ENCODE peak calls at places on chromosomes 13 and 19, in seven cellular contexts. U is CD8-positive, alpha-beta T cell; A is lower lobe of right lung; G is aorta; M is mammary epithelial cell; Z is endodermal cell; P is Peyer's patch. I is an unnamed sample.

GRCh38 chr19:36420961-36421748 is 2.7 kb upstream of the ZFP82 start:
- DNase-seq in G (peak), P (no peak), A (no peak), Z (no peak), M (peak), U (no peak), I (no peak)

GRCh38 chr19:44732235-44733014 is 16.1 kb upstream of the BCL3 start:
- DNase-seq in A (no peak), M (no peak), Z (no peak), G (no peak), P (no peak), U (no peak), I (no peak)

GRCh38 chr13:114049026-114049425 is 75.2 kb upstream of the C13orf46 start:
- DNase-seq in U (peak), P (peak), A (peak), G (no peak), M (no peak), Z (no peak), I (no peak)

GRCh38 chr19:50723069-50723468 is at the start of gene CLEC11A:
- DNase-seq in A (no peak), M (no peak), P (no peak), Z (peak), U (no peak), G (no peak), I (peak)

GRCh38 chr13:38819053-38819452 is 132.2 kb downstream of the FREM2 start:
- DNase-seq in G (no peak), A (no peak), U (no peak), M (peak), Z (no peak), P (no peak), I (no peak)

GRCh38 chr13:48962281-48962680 is 13.4 kb upstream of the FNDC3A start:
- DNase-seq in G (no peak), M (peak), P (no peak), A (no peak), U (no peak), Z (no peak), I (no peak)

GRCh38 chr13:46278474-46278873 is 66.7 kb downstream of the LRRC63 start:
- DNase-seq in G (no peak), M (no peak), P (no peak), A (no peak), Z (peak), U (no peak), I (no peak)

GRCh38 chr19:2478324-2478755 is 2.4 kb downstream of the GADD45B start:
- DNase-seq in A (peak), P (peak), U (peak), Z (peak), G (peak), M (peak), I (peak)

GRCh38 chr13:105291987-105292386 is 1243.5 kb downstream of the EFNB2 start:
- DNase-seq in M (no peak), P (no peak), G (no peak), Z (no peak), U (no peak), A (no peak), I (no peak)

GRCh38 chr13:30116379-30116778 is 191.0 kb downstream of the KATNAL1 start:
- DNase-seq in G (no peak), Z (no peak), M (no peak), P (no peak), A (no peak), U (no peak), I (no peak)

GRCh38 chr13:44331446-44331845 is 42.2 kb upstream of the SERP2 start:
- DNase-seq in M (no peak), U (no peak), G (no peak), Z (no peak), P (no peak), A (no peak), I (no peak)

GRCh38 chr19:15402411-15403150 is 16.2 kb downstream of the AKAP8L start:
- DNase-seq in A (no peak), P (no peak), M (no peak), G (no peak), U (no peak), Z (peak), I (no peak)

GRCh38 chr13:85729296-85729695 is 69.9 kb downstream of the SLITRK6 start:
- DNase-seq in G (no peak), U (no peak), P (no peak), M (peak), A (no peak), Z (no peak), I (no peak)

GRCh38 chr13:40271931-40272775 is 394.3 kb downstream of the FOXO1 start:
- DNase-seq in G (peak), M (peak), U (peak), P (no peak), A (peak), Z (peak), I (peak)

GRCh38 chr19:54162241-54162805 is 2.8 kb upstream of the LENG1 start:
- DNase-seq in U (peak), P (peak), M (peak), Z (peak), G (peak), A (peak), I (peak)

GRCh38 chr19:18160441-18160791 is 7.5 kb downstream of the PIK3R2 start:
- DNase-seq in M (no peak), Z (no peak), U (no peak), A (no peak), G (no peak), P (no peak), I (no peak)
- H3K27ac ChIP-seq in M (no peak), Z (no peak), U (no peak), A (peak), G (no peak), P (no peak), I (peak)

GRCh38 chr13:97257800-97258799 is 36.0 kb downstream of the MBNL2 start:
- DNase-seq in G (peak), M (peak), A (no peak), U (no peak), P (no peak), Z (peak), I (peak)
- H3K27ac ChIP-seq in G (peak), M (peak), A (peak), U (no peak), P (peak), Z (no peak), I (peak)

GRCh38 chr13:74129500-74130144 is 4.6 kb downstream of the KLF12 start:
- DNase-seq in A (no peak), U (peak), Z (no peak), G (no peak), P (peak), M (peak), I (no peak)
- H3K27ac ChIP-seq in A (no peak), U (peak), Z (no peak), G (no peak), P (peak), M (no peak), I (peak)

GRCh38 chr19:1256646-1257474 is 8.5 kb downstream of the MIDN start:
- DNase-seq in G (no peak), Z (no peak), A (no peak), U (no peak), M (no peak), P (no peak), I (no peak)

GRCh38 chr19:1253514-1254080 is 5.2 kb downstream of the MIDN start:
- DNase-seq in M (no peak), U (no peak), G (no peak), A (no peak), Z (no peak), P (no peak), I (no peak)

GRCh38 chr19:1254530-1255185 is 6.3 kb downstream of the MIDN start:
- DNase-seq in M (no peak), A (no peak), P (no peak), Z (no peak), G (no peak), U (no peak), I (no peak)

GRCh38 chr19:1254081-1254527 is 5.7 kb downstream of the MIDN start:
- DNase-seq in G (no peak), P (no peak), U (no peak), A (peak), M (no peak), Z (no peak), I (no peak)

GRCh38 chr19:1255186-1256161 is 7.1 kb downstream of the MIDN start:
- DNase-seq in Z (no peak), G (no peak), A (no peak), P (no peak), U (no peak), M (no peak), I (no peak)
- H3K27ac ChIP-seq in Z (peak), G (no peak), A (peak), P (peak), U (no peak), M (no peak), I (peak)

GRCh38 chr13:26456578-26457119 is 100.8 kb upstream of the WASF3 start:
- DNase-seq in U (no peak), P (no peak), A (no peak), Z (no peak), G (no peak), M (no peak), I (no peak)

GRCh38 chr13:26460652-26461051 is 96.8 kb upstream of the WASF3 start:
- DNase-seq in A (no peak), Z (no peak), U (no peak), G (no peak), M (no peak), P (no peak), I (peak)

GRCh38 chr13:26459276-26460131 is 98.0 kb upstream of the WASF3 start:
- DNase-seq in G (no peak), M (no peak), P (no peak), Z (no peak), U (no peak), A (no peak), I (no peak)

GRCh38 chr13:26457212-26457611 is 100.3 kb upstream of the WASF3 start:
- DNase-seq in P (no peak), G (no peak), A (no peak), M (peak), U (no peak), Z (no peak), I (no peak)

DNA sequence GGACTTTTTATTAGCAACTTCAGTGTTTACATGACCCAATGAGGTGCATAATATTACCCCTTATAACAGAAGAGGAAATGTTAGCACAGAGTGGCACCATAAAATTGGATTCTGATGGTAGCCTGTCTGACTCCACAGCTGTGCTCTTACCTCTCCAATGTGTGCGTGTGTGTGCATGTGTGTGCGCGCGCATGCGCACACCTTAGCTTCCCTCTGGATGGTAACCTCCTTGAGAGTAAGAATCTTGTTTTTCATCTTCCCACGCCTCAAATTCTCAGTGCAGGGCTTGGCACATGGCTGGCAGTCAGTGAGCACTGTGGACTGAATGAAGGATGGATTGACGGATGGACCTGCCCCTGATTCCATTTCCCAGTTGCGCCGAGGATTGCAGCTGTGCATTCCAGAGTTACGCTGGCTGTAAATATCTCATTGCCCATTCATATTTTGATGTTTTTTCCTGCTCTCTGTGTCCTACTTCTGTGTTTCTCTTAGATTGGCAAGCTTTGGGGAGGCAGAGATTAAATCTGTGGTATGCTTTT is 99.2 kb upstream of the WASF3 start:
- DNase-seq in M (no peak), A (no peak), Z (no peak), P (no peak), U (no peak), G (no peak), I (no peak)
- H3K27ac ChIP-seq in M (no peak), A (peak), Z (no peak), P (no peak), U (no peak), G (no peak), I (peak)

GRCh38 chr13:47859129-47859528 is 141.9 kb downstream of the SUCLA2 start:
- DNase-seq in Z (no peak), U (no peak), P (no peak), G (no peak), M (no peak), A (no peak), I (no peak)
- H3K27ac ChIP-seq in Z (no peak), U (no peak), P (no peak), G (no peak), M (no peak), A (no peak), I (no peak)

I was measured in right atrium auricular region.